ENCODE peak calls at places on chromosomes 1 and 21, in five cellular contexts. P, E, U, X and C are unnamed samples.
A peak's percentile ranks its signal among the peaks of the same experiment; 100 is the strongest.

GRCh38 chr1:31633117-31633516 is 11.6 kb downstream of the PEF1 start:
- DNase-seq in P (no peak), E (no peak), U (no peak), X (peak; percentile 26), C (no peak)

GRCh38 chr1:200626853-200627534 is 6.4 kb upstream of the KIF14 start:
- DNase-seq in P (no peak), E (no peak), U (no peak), X (no peak), C (no peak)

GRCh38 chr1:7186382-7187120 is 401.3 kb downstream of the CAMTA1 start:
- DNase-seq in P (no peak), E (no peak), U (no peak), X (no peak), C (no peak)

GRCh38 chr1:23283660-23284602 is 60.2 kb downstream of the HNRNPR start:
- DNase-seq in P (no peak), E (no peak), U (peak; percentile 38), X (peak; percentile 74), C (no peak)

GRCh38 chr1:35886606-35887431 is 3.8 kb downstream of the AGO1 start:
- DNase-seq in P (no peak), E (no peak), U (no peak), X (no peak), C (no peak)

GRCh38 chr1:33348194-33348593 is 27.3 kb upstream of the A3GALT2 start:
- DNase-seq in P (no peak), E (no peak), U (peak; percentile 44), X (no peak), C (no peak)

GRCh38 chr1:157770442-157771043 is 6.4 kb downstream of the FCRL2 start:
- DNase-seq in P (no peak), E (no peak), U (no peak), X (no peak), C (no peak)

GRCh38 chr1:16143005-16143565 is 12.8 kb downstream of the EPHA2 start:
- DNase-seq in P (no peak), E (no peak), U (no peak), X (no peak), C (no peak)

GRCh38 chr1:91583326-91583755 is 82.7 kb downstream of the CDC7 start:
- DNase-seq in P (no peak), E (no peak), U (peak; percentile 53), X (peak; percentile 79), C (no peak)

GRCh38 chr1:111758373-111758772 is 2.7 kb downstream of the DDX20 start:
- DNase-seq in P (no peak), E (no peak), U (no peak), X (no peak), C (no peak)

GRCh38 chr1:65812065-65812464 is 19.4 kb downstream of the PDE4B start:
- DNase-seq in P (no peak), E (no peak), U (peak; percentile 90), X (peak; percentile 85), C (no peak)

GRCh38 chr21:21460979-21461378 is 462.8 kb downstream of the NCAM2 start:
- DNase-seq in P (no peak), E (no peak), U (no peak), X (no peak), C (no peak)

GRCh38 chr1:222546548-222547259 is 1.2 kb downstream of the HHIPL2 start:
- DNase-seq in P (no peak), E (no peak), U (peak; percentile 86), X (peak; percentile 93), C (no peak)

GRCh38 chr1:15083578-15083977 is 70.0 kb upstream of the TMEM51 start:
- DNase-seq in P (no peak), E (no peak), U (no peak), X (peak; percentile 30), C (peak; percentile 29)

GRCh38 chr1:54995835-54996234 is 2.9 kb upstream of the BSND start:
- DNase-seq in P (no peak), E (no peak), U (no peak), X (no peak), C (peak; percentile 52)

GRCh38 chr21:30072496-30072895 is 94.1 kb downstream of the CLDN17 start:
- DNase-seq in P (no peak), E (no peak), U (peak; percentile 1), X (no peak), C (no peak)
- TF ChIP-seq CTCF in P (peak; percentile 26), E (peak; percentile 45), U (no peak), X (no peak), C (no peak)

GRCh38 chr1:193031431-193031830 is 27.7 kb downstream of the UCHL5 start:
- DNase-seq in P (no peak), E (no peak), U (peak; percentile 37), X (peak; percentile 22), C (no peak)

GRCh38 chr1:193036337-193037047 is 22.7 kb downstream of the UCHL5 start:
- DNase-seq in P (no peak), E (no peak), U (no peak), X (no peak), C (no peak)

GRCh38 chr1:193033610-193034009 is 25.6 kb downstream of the UCHL5 start:
- DNase-seq in P (no peak), E (no peak), U (no peak), X (no peak), C (no peak)
- TF ChIP-seq CTCF in P (no peak), E (no peak), U (no peak), X (no peak), C (no peak)

GRCh38 chr1:214476958-214477870 is 74.2 kb downstream of the PTPN14 start:
- DNase-seq in P (no peak), E (no peak), U (peak; percentile 95), X (peak; percentile 89), C (no peak)

GRCh38 chr1:214475331-214475730 is 76.1 kb downstream of the PTPN14 start:
- DNase-seq in P (no peak), E (no peak), U (no peak), X (no peak), C (no peak)

GRCh38 chr1:214474467-214474866 is 76.9 kb downstream of the PTPN14 start:
- DNase-seq in P (no peak), E (no peak), U (no peak), X (no peak), C (no peak)

GRCh38 chr1:214475746-214476145 is 75.7 kb downstream of the PTPN14 start:
- DNase-seq in P (no peak), E (no peak), U (no peak), X (no peak), C (no peak)

GRCh38 chr1:214476229-214476957 is 75.0 kb downstream of the PTPN14 start:
- DNase-seq in P (no peak), E (no peak), U (peak; percentile 48), X (no peak), C (no peak)
- TF ChIP-seq CTCF in P (no peak), E (no peak), U (no peak), X (no peak), C (no peak)

DNA sequence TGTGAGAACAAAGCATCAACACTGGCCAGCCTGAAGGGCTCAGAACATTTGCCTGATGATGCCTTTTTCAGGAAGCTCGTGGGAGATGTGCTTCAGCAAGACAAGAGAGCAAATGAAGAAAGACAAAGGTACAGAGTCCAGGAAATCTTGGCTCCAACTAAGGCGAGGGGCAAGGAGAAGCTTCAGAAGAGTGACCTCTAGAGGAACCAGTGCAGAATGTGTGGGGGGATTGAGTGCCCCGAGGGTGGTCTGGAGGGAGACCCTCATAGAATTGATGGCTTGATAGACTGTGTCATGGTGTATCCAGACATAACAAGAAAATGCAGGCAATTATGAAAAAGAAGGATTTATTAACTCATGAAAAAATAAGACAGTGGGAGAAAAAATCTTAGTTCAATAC is 15.3 kb upstream of the NLRP3 start:
- DNase-seq in P (no peak), E (no peak), U (no peak), X (no peak), C (no peak)
- TF ChIP-seq CTCF in P (no peak), E (no peak), U (no peak), X (no peak), C (no peak)

GRCh38 chr1:87333692-87334347 is 5.1 kb downstream of the LMO4 start:
- DNase-seq in P (no peak), E (no peak), U (no peak), X (no peak), C (no peak)

GRCh38 chr1:87336623-87337067 is 8.0 kb downstream of the LMO4 start:
- DNase-seq in P (no peak), E (no peak), U (no peak), X (no peak), C (no peak)

GRCh38 chr1:87335175-87335992 is 6.7 kb downstream of the LMO4 start:
- DNase-seq in P (peak; percentile 91), E (peak; percentile 52), U (peak; percentile 30), X (peak; percentile 24), C (peak; percentile 91)

GRCh38 chr1:87331319-87332269 is 2.9 kb downstream of the LMO4 start:
- DNase-seq in P (peak; percentile 92), E (peak; percentile 70), U (peak; percentile 73), X (peak; percentile 38), C (peak; percentile 96)

DNA sequence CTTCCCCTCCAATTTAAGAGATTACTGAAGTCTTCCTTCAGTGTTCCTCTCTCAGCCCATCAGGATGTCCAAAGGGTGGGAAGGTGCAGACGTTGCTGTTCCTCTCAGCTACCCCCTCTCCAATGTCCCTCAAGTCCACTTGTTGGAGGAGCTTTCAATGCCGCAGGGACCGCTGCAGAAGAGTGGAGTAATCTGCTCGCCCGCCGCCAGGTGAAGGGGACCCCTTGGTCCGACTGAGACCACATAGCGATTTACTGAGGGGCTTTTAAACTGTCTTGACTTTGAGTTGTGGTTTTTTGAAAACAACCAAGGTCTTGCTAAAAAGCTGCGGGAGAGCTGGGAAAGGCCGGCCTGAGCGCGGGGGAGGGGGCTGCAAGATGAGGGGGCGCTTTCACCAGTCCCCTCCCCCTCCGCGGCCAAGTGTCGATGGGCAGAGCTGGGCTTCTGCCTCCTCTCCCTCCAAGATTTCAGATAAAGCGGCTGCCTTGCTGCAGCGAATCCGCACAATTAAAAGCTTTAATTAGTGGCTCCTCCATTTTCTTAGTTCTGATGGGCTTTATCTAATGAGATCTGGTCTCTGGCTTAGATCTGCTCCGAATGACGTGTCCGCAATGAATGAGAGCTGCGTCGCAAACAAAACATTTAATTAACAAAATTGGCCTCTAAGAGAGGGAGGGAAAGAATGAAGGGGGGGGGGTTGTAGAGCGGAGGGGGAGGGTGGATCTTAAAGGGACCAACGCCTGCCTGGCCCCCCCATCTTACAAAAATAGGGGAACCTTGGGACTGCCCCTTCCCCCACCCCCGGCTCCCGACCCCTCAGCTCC is 5.9 kb downstream of the LMO4 start:
- DNase-seq in P (peak; percentile 65), E (peak; percentile 26), U (peak; percentile 26), X (peak; percentile 24), C (no peak)
- TF ChIP-seq CTCF in P (no peak), E (peak; percentile 49), U (peak; percentile 25), X (peak; percentile 19), C (no peak)

GRCh38 chr1:26177182-26177684 is at the start of gene CNKSR1:
- DNase-seq in P (peak; percentile 92), E (peak; percentile 72), U (no peak), X (no peak), C (peak; percentile 86)
- TF ChIP-seq CTCF in P (peak; percentile 21), E (peak; percentile 51), U (no peak), X (peak; percentile 10), C (no peak)

DNA sequence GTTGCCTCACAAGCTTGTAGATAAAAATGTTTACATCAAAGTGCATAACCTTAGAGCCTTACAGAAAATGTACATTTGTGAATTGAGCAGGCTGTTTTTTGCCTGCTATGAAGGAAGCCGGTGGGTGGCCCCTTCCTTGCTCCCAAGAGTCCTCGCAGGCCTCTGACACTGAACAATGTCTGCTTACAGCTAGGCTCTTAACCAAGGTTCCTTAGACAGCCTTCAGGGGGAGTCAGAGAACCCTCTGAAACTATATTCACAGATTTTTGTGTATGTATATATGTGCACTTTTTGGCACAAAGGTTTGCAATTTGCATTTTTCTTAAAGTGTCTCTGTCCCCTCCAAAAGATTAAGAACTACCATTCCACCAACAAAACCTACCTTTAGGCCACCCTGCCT is 282.6 kb downstream of the BARHL2 start:
- DNase-seq in P (no peak), E (no peak), U (no peak), X (no peak), C (no peak)
- TF ChIP-seq CTCF in P (no peak), E (peak; percentile 48), U (peak; percentile 26), X (no peak), C (no peak)